ENCODE peak calls at places on chromosome 21, in four cellular contexts. V is lower lobe of right lung, M is upper lobe of right lung, S is IMR-90. W is an unnamed sample. For H3K36me3, H3K4me1 and H3K9me3, the result is how much of the 10 kb centered on the place peaks cover.

GRCh38 chr21:31235671-31236450 is 108.2 kb downstream of the TIAM1 start:
- DNase-seq in S (no peak), M (no peak), V (no peak), W (no peak)

GRCh38 chr21:26098758-26099157 is 71.8 kb downstream of the APP start:
- DNase-seq in V (no peak), S (peak), M (no peak), W (no peak)

GRCh38 chr21:18248171-18248570 is 3.5 kb downstream of the CHODL start:
- DNase-seq in S (no peak), M (no peak), V (no peak), W (no peak)

GRCh38 chr21:32469628-32470027 is 57.1 kb downstream of the EVA1C start:
- DNase-seq in V (no peak), M (no peak), S (no peak), W (no peak)

GRCh38 chr21:32320059-32320458 is 21.4 kb downstream of the MRAP start:
- DNase-seq in S (no peak), M (no peak), V (no peak), W (no peak)

GRCh38 chr21:34728479-34728878 is 59.7 kb downstream of the CLIC6 start:
- DNase-seq in V (peak), M (no peak), S (no peak), W (no peak)

GRCh38 chr21:41684381-41685245 is 82.2 kb downstream of the RIPK4 start:
- DNase-seq in M (peak), S (peak), V (no peak), W (no peak)

GRCh38 chr21:29366532-29366931 is 67.8 kb downstream of the BACH1 start:
- DNase-seq in M (no peak), S (no peak), V (no peak), W (no peak)

GRCh38 chr21:31557421-31557955 is 102.0 kb upstream of the SOD1 start:
- DNase-seq in M (peak), S (no peak), V (no peak), W (no peak)

GRCh38 chr21:41885341-41886024 is 6.3 kb upstream of the PRDM15 start:
- DNase-seq in M (no peak), S (peak), V (no peak), W (no peak)

GRCh38 chr21:31894441-31894840 is 21.6 kb downstream of the HUNK start:
- DNase-seq in M (no peak), S (no peak), V (no peak), W (no peak)

GRCh38 chr21:20662523-20662922 is 335.7 kb upstream of the NCAM2 start:
- DNase-seq in S (no peak), V (no peak), M (no peak), W (peak)

GRCh38 chr21:34640858-34641257 is 25.9 kb upstream of the RCAN1 start:
- DNase-seq in S (peak), M (no peak), V (no peak), W (no peak)

GRCh38 chr21:25733859-25734653 is 648 bp downstream of the ATP5PF start:
- DNase-seq in S (peak), M (peak), V (no peak), W (peak)

GRCh38 chr21:28795251-28795650 is 197.4 kb downstream of the LTN1 start:
- DNase-seq in V (no peak), S (no peak), M (no peak), W (no peak)

GRCh38 chr21:16842716-16843115 is 670.1 kb upstream of the CXADR start:
- DNase-seq in V (no peak), S (peak), M (no peak), W (no peak)

GRCh38 chr21:35649186-35649585 is 411.1 kb downstream of the SETD4 start:
- DNase-seq in M (no peak), V (no peak), S (peak), W (no peak)

GRCh38 chr21:24941316-24942185 is 665.7 kb downstream of the MRPL39 start:
- DNase-seq in V (no peak), S (no peak), M (no peak), W (no peak)

GRCh38 chr21:32516729-32517649 is 68.3 kb downstream of the TCP10L start:
- DNase-seq in S (peak), V (no peak), M (no peak), W (peak)

GRCh38 chr21:41726970-41727783 is 39.7 kb downstream of the RIPK4 start:
- DNase-seq in V (no peak), M (no peak), S (peak), W (no peak)

GRCh38 chr21:31634993-31635392 is 24.5 kb upstream of the SOD1 start:
- DNase-seq in S (no peak), V (no peak), M (no peak), W (no peak)

GRCh38 chr21:29124645-29125044 is 5.8 kb upstream of the MAP3K7CL start:
- DNase-seq in M (no peak), S (no peak), V (no peak), W (no peak)

GRCh38 chr21:25845729-25846256 is 111.0 kb downstream of the GABPA start:
- DNase-seq in V (no peak), S (peak), M (no peak), W (no peak)

GRCh38 chr21:30839304-30839703 is 9.7 kb upstream of the KRTAP7-1 start:
- DNase-seq in M (no peak), V (no peak), S (no peak), W (no peak)

GRCh38 chr21:37139154-37139553 is 66.1 kb downstream of the TTC3 start:
- DNase-seq in V (no peak), M (no peak), S (no peak), W (no peak)

GRCh38 chr21:33522297-33522696 is 19.6 kb downstream of the GART start:
- DNase-seq in S (no peak), M (no peak), V (no peak), W (no peak)

GRCh38 chr21:33518899-33519298 is 23.0 kb downstream of the GART start:
- DNase-seq in M (no peak), S (no peak), V (no peak), W (no peak)

DNA sequence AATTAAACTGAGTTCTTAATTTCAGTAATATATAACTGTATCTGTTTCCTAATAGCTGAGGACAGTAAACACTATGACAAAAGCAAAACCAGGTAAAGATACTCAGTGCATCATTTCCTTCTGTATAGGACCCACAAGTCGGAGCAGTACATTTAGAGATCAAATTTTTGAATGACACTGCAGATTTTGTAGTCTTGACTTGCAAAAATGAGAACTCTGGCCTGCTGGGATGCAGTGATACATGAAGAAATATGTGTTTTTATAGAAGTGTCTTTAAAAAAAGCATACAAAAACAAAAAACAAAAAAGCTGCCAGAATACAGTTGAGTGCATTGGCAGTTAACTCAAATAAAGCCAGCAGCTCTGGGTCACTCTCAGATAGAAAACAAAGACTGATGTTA is 19.0 kb downstream of the GART start:
- DNase-seq in S (no peak), V (no peak), M (no peak), W (no peak)
- H3K36me3 ChIP-seq in S (under half), V (half or more), M (half or more), W (half or more)

DNA sequence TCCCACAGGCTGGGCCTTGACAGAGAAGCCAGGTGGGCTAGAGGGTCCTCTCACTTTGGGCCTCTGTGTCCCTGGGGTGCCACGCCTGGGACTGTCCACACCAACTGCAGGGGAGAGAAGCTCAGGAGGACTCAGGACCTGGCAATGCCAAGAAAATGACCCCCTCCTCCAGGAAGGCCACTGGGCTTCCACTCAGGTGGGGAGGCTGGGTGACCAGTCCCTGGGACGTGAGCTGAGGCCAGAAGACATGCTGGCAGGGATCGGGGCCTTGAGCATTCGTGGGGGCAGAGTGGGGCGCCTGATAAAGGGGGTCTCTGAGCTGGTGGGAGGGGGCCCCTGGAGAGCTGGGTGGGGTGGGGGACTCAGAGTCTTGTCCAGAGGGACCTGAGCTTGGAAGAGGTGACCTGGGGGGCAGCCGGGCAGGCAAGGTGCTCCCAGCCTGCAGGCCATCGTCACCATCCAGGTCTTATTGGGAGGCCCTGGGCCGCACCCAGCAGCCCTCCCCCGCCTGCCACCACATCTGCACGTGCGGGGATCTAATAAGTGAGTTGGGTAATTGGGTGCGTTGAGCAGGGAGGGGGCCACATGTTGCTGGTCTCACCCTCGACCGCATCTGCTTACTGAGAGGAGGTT is 15.2 kb upstream of the COL6A2 start:
- DNase-seq in S (no peak), V (no peak), M (peak), W (no peak)
- H3K4me1 ChIP-seq in S (under half), V (under half), M (under half), W (under half)

DNA sequence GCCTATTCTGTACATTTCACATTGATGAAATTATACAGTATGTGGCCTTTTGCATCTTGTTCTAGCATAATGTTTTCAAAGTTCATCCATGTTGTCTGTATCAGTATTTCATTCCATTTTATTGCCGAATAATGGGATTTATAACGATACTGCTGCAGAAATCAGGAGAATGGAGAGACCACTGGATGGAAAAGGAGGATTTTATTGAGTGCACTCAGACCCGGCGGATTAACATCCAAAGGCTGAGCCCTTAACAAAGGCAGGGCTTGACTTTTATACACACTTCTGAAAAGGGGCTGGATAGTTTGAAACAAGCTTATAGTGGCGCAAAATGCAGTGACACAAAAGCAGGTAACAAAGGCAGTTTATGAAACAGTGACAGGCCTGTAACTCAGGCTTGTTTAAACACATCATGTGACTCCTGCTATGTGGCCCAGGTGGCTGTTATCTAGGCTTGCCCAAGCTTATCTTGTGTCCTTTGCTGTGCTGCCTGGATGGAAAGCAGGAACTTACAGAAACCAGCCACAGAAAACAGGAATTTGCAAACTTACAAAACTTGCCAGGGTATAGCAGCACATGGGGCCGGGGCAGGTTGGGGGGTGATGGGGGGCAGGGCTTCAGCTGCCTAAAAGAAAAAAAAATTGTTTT is 32.8 kb upstream of the KCNJ15 start:
- DNase-seq in S (peak), V (no peak), M (no peak), W (no peak)
- H3K9me3 ChIP-seq in S (under half), V (under half), M (under half), W (under half)

GRCh38 chr21:43012596-43012995 is 38.2 kb downstream of the PKNOX1 start:
- DNase-seq in S (peak), V (no peak), M (peak), W (no peak)
- H3K36me3 ChIP-seq in S (under half), V (half or more), M (half or more), W (under half)

DNA sequence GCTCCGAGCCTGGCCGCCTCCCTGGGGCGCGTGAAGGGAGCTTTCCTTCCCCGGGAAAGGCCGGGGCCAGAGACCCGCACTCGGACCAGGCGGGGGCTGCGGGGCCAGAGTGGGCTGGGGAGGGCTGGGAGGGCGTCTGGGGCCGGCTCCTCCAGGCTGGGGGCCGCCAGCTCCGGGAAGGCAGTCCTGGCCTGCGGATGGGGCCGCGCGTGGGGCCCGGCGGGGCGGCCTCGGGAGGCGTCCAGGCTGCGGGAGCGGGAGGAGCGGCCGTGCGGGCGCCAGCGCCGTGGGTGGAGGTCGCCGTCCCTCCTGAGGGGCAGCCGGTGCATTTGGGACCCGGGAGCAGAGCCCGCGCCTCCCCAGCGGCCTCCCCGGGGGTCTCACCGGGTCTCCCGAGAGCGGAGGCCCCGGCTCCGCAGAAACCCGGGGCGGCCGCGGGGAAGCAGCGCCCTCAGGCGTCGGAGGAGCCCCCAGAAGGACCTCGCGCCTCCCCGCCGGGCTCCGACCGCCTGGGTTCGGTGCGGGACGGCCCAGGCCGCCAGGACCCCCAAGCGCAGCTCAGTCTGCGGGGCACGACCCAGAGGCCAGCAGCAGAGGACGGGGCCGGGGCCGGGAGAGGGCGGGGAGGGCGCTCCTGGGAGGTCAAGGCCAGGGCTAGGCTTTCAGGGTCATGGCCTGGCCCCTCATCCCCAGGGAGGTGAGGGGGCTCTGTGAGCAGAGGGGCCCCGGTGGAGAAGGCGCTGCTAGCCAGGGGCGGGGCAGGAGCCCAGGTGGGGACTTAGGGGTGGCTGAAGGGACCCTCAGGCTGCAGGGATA is 7.3 kb upstream of the SLX9 start:
- DNase-seq in M (peak), S (no peak), V (peak), W (no peak)
- H3K4me1 ChIP-seq in M (under half), S (under half), V (under half), W (under half)

GRCh38 chr21:45940091-45940490 is 41.5 kb upstream of the COL6A1 start:
- DNase-seq in M (no peak), V (no peak), S (no peak), W (no peak)

GRCh38 chr21:45939521-45940045 is 42.0 kb upstream of the COL6A1 start:
- DNase-seq in V (no peak), S (no peak), M (no peak), W (no peak)

GRCh38 chr21:45937721-45938452 is 43.7 kb upstream of the COL6A1 start:
- DNase-seq in V (no peak), S (no peak), M (no peak), W (no peak)

GRCh38 chr21:45938811-45939520 is 42.6 kb upstream of the COL6A1 start:
- DNase-seq in V (no peak), S (no peak), M (no peak), W (no peak)

DNA sequence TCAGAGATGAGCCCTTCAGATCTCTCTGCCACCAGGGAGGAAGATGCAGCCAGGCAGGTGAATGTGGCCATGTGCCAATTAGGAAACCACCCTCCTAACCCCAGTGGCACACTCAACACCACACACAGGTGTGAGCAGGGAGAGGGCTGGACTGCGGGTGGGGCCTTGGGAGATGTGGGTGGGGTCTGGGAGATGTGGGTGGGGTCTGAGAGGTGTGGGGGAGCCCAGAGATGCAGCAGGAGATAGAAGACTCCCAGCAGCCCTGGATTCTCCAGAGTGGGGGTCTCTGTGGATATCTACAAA is 43.2 kb upstream of the COL6A1 start:
- DNase-seq in M (no peak), V (no peak), S (no peak), W (no peak)
- H3K9me3 ChIP-seq in M (under half), V (under half), S (under half), W (under half)

GRCh38 chr21:38821959-38822682 is 16.4 kb downstream of the ETS2 start:
- DNase-seq in S (no peak), V (no peak), M (peak), W (no peak)

GRCh38 chr21:38819719-38820147 is 14.0 kb downstream of the ETS2 start:
- DNase-seq in S (peak), M (no peak), V (peak), W (no peak)

GRCh38 chr21:38820471-38821239 is 14.9 kb downstream of the ETS2 start:
- DNase-seq in V (peak), S (no peak), M (peak), W (no peak)

GRCh38 chr21:38822754-38823374 is 17.1 kb downstream of the ETS2 start:
- DNase-seq in S (no peak), M (no peak), V (no peak), W (no peak)

GRCh38 chr21:38821248-38821647 is 15.5 kb downstream of the ETS2 start:
- DNase-seq in M (no peak), S (no peak), V (no peak), W (no peak)
- H3K36me3 ChIP-seq in M (half or more), S (half or more), V (half or more), W (half or more)

W was measured in HAP-1.